ENCODE peak calls at places on chromosome 9, in seven cellular contexts. V is heart right ventricle; O is tibial nerve; I is CD8-positive, alpha-beta T cell; B is ovary; A is upper lobe of left lung; T is AG04450. X is an unnamed sample.

GRCh38 chr9:75896193-75896592 is 5.7 kb downstream of the PCSK5 start:
- DNase-seq in V (no peak), O (no peak), I (no peak), B (no peak), A (no peak), T (no peak), X (no peak)

GRCh38 chr9:88005146-88005750 is 30.9 kb upstream of the CDK20 start:
- DNase-seq in V (no peak), O (no peak), I (no peak), B (no peak), A (no peak), T (no peak), X (no peak)

GRCh38 chr9:19032411-19032810 is 598 bp downstream of the SAXO1 start:
- DNase-seq in V (no peak), O (no peak), I (no peak), B (peak), A (no peak), T (no peak), X (no peak)

GRCh38 chr9:88628811-88629210 is 93.8 kb downstream of the NXNL2 start:
- DNase-seq in V (no peak), O (no peak), I (no peak), B (no peak), A (no peak), T (no peak), X (no peak)

GRCh38 chr9:15531380-15531779 is 20.6 kb upstream of the PSIP1 start:
- DNase-seq in V (no peak), O (no peak), I (no peak), B (no peak), A (no peak), T (no peak), X (no peak)

GRCh38 chr9:135217836-135218235 is 130.4 kb downstream of the OLFM1 start:
- DNase-seq in V (peak), O (no peak), I (no peak), B (peak), A (no peak), T (no peak), X (peak)

GRCh38 chr9:114309096-114309495 is 13.8 kb upstream of the ORM1 start:
- DNase-seq in V (no peak), O (no peak), I (no peak), B (peak), A (peak), T (no peak), X (no peak)

GRCh38 chr9:93531374-93531773 is 45.0 kb upstream of the PHF2 start:
- DNase-seq in V (no peak), O (no peak), I (no peak), B (no peak), A (no peak), T (no peak), X (no peak)

GRCh38 chr9:85310531-85311070 is 431.2 kb downstream of the AGTPBP1 start:
- DNase-seq in V (no peak), O (no peak), I (no peak), B (no peak), A (no peak), T (no peak), X (no peak)

GRCh38 chr9:129338701-129339445 is 160.8 kb upstream of the IER5L start:
- DNase-seq in V (no peak), O (no peak), I (no peak), B (no peak), A (peak), T (no peak), X (no peak)

GRCh38 chr9:6877671-6878161 is 119.9 kb downstream of the KDM4C start:
- DNase-seq in V (no peak), O (no peak), I (no peak), B (no peak), A (no peak), T (peak), X (no peak)

GRCh38 chr9:28801144-28801799 is 1228.0 kb upstream of the C9orf72 start:
- DNase-seq in V (no peak), O (no peak), I (no peak), B (no peak), A (no peak), T (no peak), X (no peak)

GRCh38 chr9:94768766-94769165 is 42.3 kb downstream of the AOPEP start:
- DNase-seq in V (no peak), O (no peak), I (no peak), B (no peak), A (no peak), T (no peak), X (no peak)

GRCh38 chr9:69389437-69389995 is 64.5 kb downstream of the ENTREP1 start:
- DNase-seq in V (no peak), O (no peak), I (no peak), B (no peak), A (no peak), T (no peak), X (no peak)

GRCh38 chr9:103755986-103756385 is 338.1 kb upstream of the SMC2 start:
- DNase-seq in V (no peak), O (no peak), I (no peak), B (no peak), A (no peak), T (no peak), X (no peak)

GRCh38 chr9:87039809-87040392 is 92.6 kb upstream of the GAS1 start:
- DNase-seq in V (no peak), O (no peak), I (no peak), B (no peak), A (no peak), T (no peak), X (no peak)

GRCh38 chr9:72442212-72442607 is 77.2 kb upstream of the ZFAND5 start:
- DNase-seq in V (no peak), O (no peak), I (no peak), B (no peak), A (no peak), T (peak), X (no peak)

GRCh38 chr9:20479419-20480155 is 142.7 kb downstream of the MLLT3 start:
- DNase-seq in V (no peak), O (no peak), I (no peak), B (no peak), A (no peak), T (no peak), X (no peak)

GRCh38 chr9:93906182-93906880 is 48.8 kb downstream of the BARX1 start:
- DNase-seq in V (no peak), O (no peak), I (no peak), B (no peak), A (no peak), T (no peak), X (no peak)

GRCh38 chr9:29648132-29648531 is 2074.9 kb upstream of the C9orf72 start:
- DNase-seq in V (no peak), O (no peak), I (no peak), B (no peak), A (no peak), T (no peak), X (no peak)

GRCh38 chr9:131281119-131281965 is 5.0 kb upstream of the FAM78A start:
- DNase-seq in V (no peak), O (no peak), I (no peak), B (no peak), A (no peak), T (no peak), X (no peak)
- TF ChIP-seq CTCF in V (no peak), O (no peak), I (no peak), B (no peak), A (no peak), T (no peak), X (no peak)

DNA sequence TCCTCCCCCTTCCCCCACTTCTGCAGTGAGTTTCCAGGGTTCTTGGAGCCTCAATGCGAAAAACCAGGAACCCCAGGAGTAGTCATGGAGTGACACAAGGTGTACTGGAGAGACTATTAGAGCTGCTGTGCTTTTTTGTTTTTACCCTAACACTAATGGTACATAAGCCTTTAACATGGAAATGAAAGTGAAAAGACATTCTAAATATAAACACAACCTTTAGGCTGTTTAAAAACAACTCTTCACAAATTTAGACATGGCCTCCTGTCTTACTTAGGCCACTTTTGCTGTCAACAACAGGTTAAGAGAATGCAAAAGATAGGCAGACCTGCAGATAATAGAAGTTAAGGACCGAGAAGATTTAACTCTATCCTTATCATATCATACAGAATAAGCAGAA is 232.2 kb downstream of the DENND1A start:
- DNase-seq in V (no peak), O (no peak), I (no peak), B (no peak), A (no peak), T (no peak), X (no peak)
- H3K27ac ChIP-seq in V (no peak), O (no peak), I (no peak), B (no peak), A (no peak), T (no peak), X (no peak)

DNA sequence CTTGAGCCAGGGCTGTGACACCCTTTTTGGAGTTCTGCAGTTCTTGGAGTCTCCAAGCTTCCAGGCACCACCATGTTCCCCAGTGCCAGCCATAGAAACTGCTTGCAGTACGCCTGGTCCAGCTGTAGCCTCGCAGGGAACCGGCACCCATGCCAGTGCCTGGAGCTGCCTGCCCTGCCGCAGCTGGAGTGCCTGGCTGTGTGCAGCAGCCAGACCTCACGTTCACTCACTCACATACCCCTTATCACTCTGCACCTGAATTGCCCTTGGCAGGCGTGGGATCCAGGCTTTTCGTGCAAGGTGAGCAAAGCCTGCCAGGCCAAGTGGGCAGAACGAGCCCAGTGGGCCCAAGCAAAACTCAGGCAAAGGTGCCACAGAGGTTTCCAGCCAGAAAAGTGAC is 77.8 kb upstream of the SHB start:
- DNase-seq in V (no peak), O (no peak), I (no peak), B (no peak), A (no peak), T (no peak), X (no peak)
- TF ChIP-seq CTCF in V (no peak), O (no peak), I (no peak), B (no peak), A (no peak), T (no peak), X (no peak)

GRCh38 chr9:17783227-17783626 is 204.4 kb downstream of the SH3GL2 start:
- DNase-seq in V (no peak), O (no peak), I (no peak), B (no peak), A (no peak), T (no peak), X (no peak)
- H3K27ac ChIP-seq in V (no peak), O (no peak), I (no peak), B (no peak), A (no peak), T (no peak), X (no peak)

GRCh38 chr9:74577956-74578355 is 80.8 kb downstream of the RORB start:
- DNase-seq in V (no peak), O (no peak), I (no peak), B (no peak), A (no peak), T (no peak), X (no peak)
- TF ChIP-seq CTCF in V (no peak), O (no peak), I (no peak), B (no peak), A (no peak), T (peak), X (no peak)

DNA sequence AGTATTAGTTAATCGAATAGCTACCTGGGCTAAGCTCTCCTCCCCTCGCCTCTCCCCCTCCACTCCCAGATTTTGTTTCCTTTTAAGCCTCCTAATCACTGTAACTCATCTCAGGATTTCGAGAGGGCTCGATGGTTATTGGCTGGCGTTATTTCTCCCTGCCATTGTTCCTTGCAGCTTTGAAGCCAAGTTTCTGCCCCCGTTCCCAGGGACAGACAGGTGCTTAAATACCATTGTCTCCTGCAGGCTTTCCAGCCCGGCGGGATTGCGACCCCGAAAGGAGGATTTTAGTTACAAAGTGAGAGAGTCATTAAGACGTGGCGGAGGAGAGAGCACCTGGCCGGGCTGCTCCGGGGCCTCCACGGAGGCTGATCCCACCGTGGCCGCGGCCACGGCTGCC is 46.2 kb downstream of the ASS1 start:
- DNase-seq in V (no peak), O (no peak), I (no peak), B (no peak), A (no peak), T (no peak), X (no peak)
- H3K27ac ChIP-seq in V (no peak), O (no peak), I (no peak), B (no peak), A (no peak), T (no peak), X (no peak)

GRCh38 chr9:96620155-96620514 is 492 bp upstream of the CDC14B start:
- DNase-seq in V (no peak), O (no peak), I (no peak), B (no peak), A (no peak), T (no peak), X (no peak)

GRCh38 chr9:96619109-96619435 is 571 bp downstream of the CDC14B start:
- DNase-seq in V (peak), O (no peak), I (no peak), B (peak), A (no peak), T (no peak), X (peak)

GRCh38 chr9:96620832-96621269 is 1.2 kb upstream of the CDC14B start:
- DNase-seq in V (no peak), O (no peak), I (no peak), B (no peak), A (no peak), T (no peak), X (no peak)

GRCh38 chr9:96618209-96619108 is 1.2 kb downstream of the CDC14B start:
- DNase-seq in V (peak), O (no peak), I (no peak), B (peak), A (peak), T (no peak), X (peak)

GRCh38 chr9:96619491-96620154 is at the start of gene CDC14B:
- DNase-seq in V (peak), O (peak), I (peak), B (peak), A (peak), T (peak), X (peak)
- TF ChIP-seq CTCF in V (no peak), O (peak), I (no peak), B (no peak), A (no peak), T (no peak), X (no peak)

GRCh38 chr9:133633681-133633990 is 2.5 kb upstream of the DBH start:
- DNase-seq in V (no peak), O (no peak), I (no peak), B (no peak), A (no peak), T (no peak), X (no peak)

GRCh38 chr9:133635098-133635497 is 1.1 kb upstream of the DBH start:
- DNase-seq in V (no peak), O (no peak), I (no peak), B (no peak), A (no peak), T (no peak), X (no peak)

GRCh38 chr9:133632806-133633680 is 3.1 kb upstream of the DBH start:
- DNase-seq in V (no peak), O (no peak), I (no peak), B (no peak), A (no peak), T (no peak), X (peak)

GRCh38 chr9:133635506-133635902 is 659 bp upstream of the DBH start:
- DNase-seq in V (no peak), O (no peak), I (no peak), B (no peak), A (no peak), T (no peak), X (no peak)

DNA sequence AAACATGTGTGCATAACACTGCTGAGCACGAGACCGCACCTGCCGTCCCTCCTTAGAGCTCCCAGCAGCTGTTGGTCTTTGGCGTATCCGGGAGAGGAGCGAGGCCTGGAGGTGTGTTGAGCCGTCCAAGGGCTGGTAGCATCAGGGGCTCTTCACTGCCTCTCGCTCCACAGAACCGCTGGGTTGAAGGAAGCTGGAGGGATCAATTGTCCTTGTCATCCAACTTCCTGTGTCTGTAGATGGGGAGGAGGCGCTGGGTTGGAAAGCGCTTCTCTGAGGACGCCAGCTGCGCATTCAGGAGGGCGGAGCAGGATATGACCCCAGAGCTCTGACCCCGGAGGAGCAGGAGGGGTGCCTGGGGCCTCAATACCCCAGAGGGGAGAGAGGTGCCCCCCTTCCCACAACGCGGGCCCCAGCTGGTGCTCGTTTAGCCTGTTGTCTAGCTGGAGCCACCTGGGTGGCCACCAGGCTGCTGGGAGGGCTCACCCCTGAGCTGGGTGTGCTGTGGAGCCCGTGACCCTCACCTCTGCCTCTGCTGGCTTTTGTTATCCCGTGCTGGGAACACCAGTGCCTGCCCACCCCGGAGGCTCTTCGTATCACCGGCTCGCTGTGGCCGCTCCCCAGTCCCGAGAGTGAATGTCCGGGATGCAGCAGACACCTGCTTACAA is 2.0 kb upstream of the DBH start:
- DNase-seq in V (no peak), O (no peak), I (no peak), B (no peak), A (no peak), T (no peak), X (peak)
- H3K27ac ChIP-seq in V (no peak), O (no peak), I (no peak), B (no peak), A (no peak), T (no peak), X (no peak)